ENCODE peak calls at places on chromosome 10, in eight cellular contexts. T is pancreas, P is GM06990, H is tibial artery, V is BE2C, N is HFF-Myc, E is dorsolateral prefrontal cortex, X is nephron progenitor cell. M is an unnamed sample.

GRCh38 chr10:80204193-80204714 is 1.1 kb downstream of the ANXA11 start:
- DNase-seq in P (no peak), V (no peak), X (no peak), T (peak), E (no peak), H (no peak), N (no peak), M (peak)

GRCh38 chr10:15504101-15504840 is 133.2 kb upstream of the FAM171A1 start:
- DNase-seq in X (no peak), P (no peak), V (no peak), E (no peak), T (no peak), H (no peak), N (peak), M (peak)

GRCh38 chr10:91642831-91643692 is 10.2 kb upstream of the PPP1R3C start:
- DNase-seq in T (no peak), X (no peak), H (peak), E (no peak), P (no peak), N (no peak), V (no peak), M (no peak)

GRCh38 chr10:61271127-61271780 is 181.9 kb downstream of the TMEM26 start:
- DNase-seq in H (no peak), T (no peak), V (no peak), N (peak), E (no peak), P (no peak), X (no peak), M (no peak)

GRCh38 chr10:36345770-36346169 is 703.7 kb upstream of the FZD8 start:
- DNase-seq in N (no peak), P (no peak), X (no peak), V (no peak), E (no peak), H (no peak), T (no peak), M (no peak)

GRCh38 chr10:101397140-101397539 is 43.2 kb downstream of the BTRC start:
- DNase-seq in V (peak), P (no peak), X (no peak), N (peak), T (no peak), E (no peak), H (no peak), M (peak)

GRCh38 chr10:59362991-59363390 is 642 bp upstream of the FAM13C start:
- DNase-seq in V (peak), N (no peak), P (no peak), T (peak), E (peak), H (peak), X (peak), M (peak)

GRCh38 chr10:95181731-95182130 is 12.3 kb upstream of the ACSM6 start:
- DNase-seq in H (no peak), V (no peak), P (no peak), N (peak), T (no peak), E (no peak), X (no peak), M (no peak)

GRCh38 chr10:26739087-26739631 is 41.7 kb downstream of the PDSS1 start:
- DNase-seq in X (no peak), H (no peak), V (no peak), N (no peak), P (peak), T (no peak), E (no peak), M (peak)

GRCh38 chr10:71268247-71268691 is 50.8 kb upstream of the SLC29A3 start:
- DNase-seq in H (no peak), T (no peak), E (peak), V (peak), N (no peak), X (peak), P (no peak), M (no peak)

GRCh38 chr10:86449926-86450558 is 71.5 kb downstream of the WAPL start:
- DNase-seq in P (peak), N (no peak), X (no peak), V (no peak), T (no peak), H (no peak), E (no peak), M (no peak)

GRCh38 chr10:117736655-117737054 is 194.1 kb downstream of the EMX2 start:
- DNase-seq in V (no peak), T (no peak), X (no peak), N (no peak), P (no peak), H (no peak), E (no peak), M (no peak)

GRCh38 chr10:101079874-101080273 is 18.1 kb downstream of the KAZALD1 start:
- DNase-seq in N (no peak), T (no peak), V (peak), P (no peak), H (no peak), E (no peak), X (no peak), M (no peak)

GRCh38 chr10:49621561-49621960 is 7.7 kb downstream of the CHAT start:
- DNase-seq in N (no peak), H (no peak), V (no peak), P (no peak), X (no peak), E (peak), T (no peak), M (no peak)

GRCh38 chr10:71257292-71257997 is 45.1 kb downstream of the UNC5B start:
- DNase-seq in H (no peak), T (no peak), E (no peak), V (no peak), N (no peak), X (no peak), P (no peak), M (no peak)

GRCh38 chr10:31358688-31359330 is 39.8 kb downstream of the ZEB1 start:
- DNase-seq in H (no peak), T (no peak), N (no peak), V (no peak), X (no peak), E (no peak), P (no peak), M (no peak)

GRCh38 chr10:79944428-79945395 is 4.2 kb downstream of the SFTPD start:
- DNase-seq in H (no peak), X (no peak), V (no peak), N (no peak), P (no peak), E (no peak), T (no peak), M (no peak)

GRCh38 chr10:30587522-30588031 is 42.0 kb downstream of the LYZL2 start:
- DNase-seq in N (no peak), V (no peak), X (no peak), H (peak), P (peak), T (peak), E (no peak), M (no peak)

GRCh38 chr10:35942052-35942451 is 300.0 kb upstream of the FZD8 start:
- DNase-seq in H (no peak), P (no peak), E (no peak), N (no peak), V (peak), T (no peak), X (no peak), M (no peak)

GRCh38 chr10:6054884-6055283 is 7.3 kb downstream of the IL2RA start:
- DNase-seq in H (no peak), X (no peak), V (no peak), P (no peak), T (no peak), E (no peak), N (no peak), M (no peak)

GRCh38 chr10:126504051-126504760 is 115.9 kb upstream of the ADAM12 start:
- DNase-seq in T (peak), E (no peak), N (peak), V (peak), X (peak), P (no peak), H (no peak), M (no peak)

GRCh38 chr10:119595715-119596515 is 849 bp downstream of the TIAL1 start:
- DNase-seq in V (peak), H (peak), N (no peak), P (peak), E (peak), T (no peak), X (peak), M (peak)

GRCh38 chr10:22713853-22714523 is 390 bp downstream of the PIP4K2A start:
- DNase-seq in N (no peak), P (no peak), E (no peak), H (peak), X (peak), V (no peak), T (no peak), M (peak)

GRCh38 chr10:74548676-74549075 is 277.7 kb upstream of the KAT6B start:
- DNase-seq in X (no peak), V (no peak), E (no peak), N (no peak), P (no peak), H (no peak), T (no peak), M (no peak)

GRCh38 chr10:2925631-2926030 is 141.7 kb upstream of the PFKP start:
- DNase-seq in N (no peak), E (no peak), T (peak), X (no peak), P (no peak), V (peak), H (peak), M (no peak)

GRCh38 chr10:24465124-24465874 is 256.4 kb downstream of the KIAA1217 start:
- DNase-seq in T (no peak), H (no peak), P (no peak), E (no peak), N (peak), V (no peak), X (no peak), M (no peak)

GRCh38 chr10:79449181-79450146 is 4.0 kb upstream of the ZCCHC24 start:
- DNase-seq in N (no peak), E (no peak), X (peak), H (no peak), V (no peak), T (no peak), P (no peak), M (no peak)

GRCh38 chr10:95531041-95531809 is 29.9 kb downstream of the SORBS1 start:
- DNase-seq in E (no peak), N (no peak), X (no peak), P (no peak), T (no peak), V (no peak), H (no peak), M (no peak)

GRCh38 chr10:125006921-125007391 is 65.0 kb downstream of the ZRANB1 start:
- DNase-seq in V (peak), X (no peak), E (peak), N (peak), P (no peak), T (no peak), H (peak), M (no peak)

GRCh38 chr10:125007436-125007835 is 65.5 kb downstream of the ZRANB1 start:
- DNase-seq in V (no peak), P (no peak), T (no peak), E (no peak), N (no peak), X (no peak), H (no peak), M (no peak)

GRCh38 chr10:125009580-125010235 is 67.8 kb downstream of the ZRANB1 start:
- DNase-seq in H (peak), N (no peak), P (no peak), V (no peak), E (no peak), T (no peak), X (no peak), M (no peak)

GRCh38 chr10:125010362-125010761 is 68.4 kb downstream of the ZRANB1 start:
- DNase-seq in V (no peak), H (peak), X (no peak), P (no peak), E (no peak), N (no peak), T (no peak), M (no peak)

DNA sequence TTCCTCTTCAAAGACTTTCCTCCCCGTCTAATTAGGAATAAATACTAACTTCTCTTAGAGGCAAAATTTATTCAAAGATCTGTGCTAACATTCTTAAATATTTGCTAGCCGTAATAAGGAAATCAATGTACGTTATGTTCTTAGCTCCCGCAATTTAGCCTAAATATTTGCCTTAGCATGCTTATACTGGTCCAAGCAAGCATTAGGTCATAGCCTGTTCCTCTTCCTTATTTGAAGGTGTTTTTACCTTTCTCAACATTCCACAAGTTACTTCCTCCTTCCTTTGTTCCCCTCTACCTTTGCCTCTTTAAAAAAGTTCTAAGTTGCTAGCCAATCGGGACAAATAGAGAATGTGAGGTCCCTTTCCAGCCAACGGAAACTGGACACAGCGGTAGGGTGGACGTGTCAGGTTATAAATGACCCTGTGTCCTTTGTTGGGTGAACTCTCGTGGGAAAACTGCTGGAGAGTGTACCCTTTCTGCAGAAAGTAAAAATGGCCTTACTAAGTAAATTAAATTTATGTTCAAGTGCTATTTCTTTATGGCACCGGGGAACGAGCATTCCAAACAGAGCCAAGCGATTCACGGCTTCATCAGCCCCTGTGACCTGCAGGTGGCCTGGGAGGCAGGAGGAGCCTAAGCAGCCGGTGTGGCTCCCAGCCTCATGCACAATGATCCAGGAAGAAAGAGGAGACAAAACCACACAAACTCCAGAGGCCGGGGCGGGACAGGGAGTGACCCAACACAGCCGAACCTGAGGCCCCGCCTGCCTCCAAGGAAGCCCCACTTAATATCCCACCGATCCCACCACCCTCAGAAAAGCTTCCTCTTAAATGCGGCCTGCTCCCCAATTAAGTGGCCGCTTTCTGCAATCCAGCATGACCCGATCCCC is 67.0 kb downstream of the ZRANB1 start:
- DNase-seq in N (no peak), E (no peak), V (no peak), P (no peak), X (no peak), T (peak), H (peak), M (no peak)
- TF ChIP-seq CTCF in N (no peak), E (no peak), V (no peak), P (no peak), X (no peak), T (no peak), H (no peak), M (no peak)

GRCh38 chr10:130045091-130045652 is 65.5 kb downstream of the C10orf143 start:
- DNase-seq in T (no peak), E (no peak), X (peak), V (no peak), N (no peak), H (no peak), P (no peak), M (no peak)
- TF ChIP-seq CTCF in T (no peak), E (no peak), X (peak), V (peak), N (peak), H (no peak), P (peak), M (no peak)

GRCh38 chr10:43667317-43667731 is 18.6 kb upstream of the ZNF32 start:
- DNase-seq in E (no peak), T (no peak), P (no peak), V (no peak), X (no peak), H (no peak), N (no peak), M (no peak)
- TF ChIP-seq CTCF in E (no peak), T (no peak), P (no peak), V (peak), X (peak), H (no peak), N (peak), M (no peak)

GRCh38 chr10:97580421-97581367 is 3.5 kb upstream of the HOGA1 start:
- DNase-seq in V (no peak), E (no peak), X (no peak), N (no peak), T (no peak), H (no peak), P (no peak), M (no peak)
- TF ChIP-seq CTCF in V (no peak), E (no peak), X (no peak), N (no peak), T (no peak), H (no peak), P (no peak), M (no peak)

M was measured in activated CD8-positive, alpha-beta T cell treated with anti-CD3 and anti-CD28 coated beads for 36 hours.